ENCODE peak calls at places on chromosome 4, in six cellular contexts. B, R, S, E, O and V are unnamed samples.

GRCh38 chr4:44319129-44319528 is 129.5 kb downstream of the KCTD8 start:
- DNase-seq in R (no peak), S (no peak), B (no peak), E (no peak), O (no peak), V (no peak)

GRCh38 chr4:81839347-81840042 is 367.8 kb upstream of the RASGEF1B start:
- DNase-seq in S (no peak), B (no peak), O (no peak), R (no peak), E (no peak), V (no peak)

GRCh38 chr4:186689476-186689875 is 34.2 kb downstream of the FAT1 start:
- DNase-seq in S (no peak), E (no peak), O (no peak), B (no peak), R (peak), V (no peak)

GRCh38 chr4:136650541-136651277 is 881.6 kb downstream of the PCDH18 start:
- DNase-seq in E (peak), B (no peak), O (no peak), S (no peak), R (peak), V (peak)

GRCh38 chr4:17515724-17516407 is 901 bp downstream of the CLRN2 start:
- DNase-seq in R (no peak), O (no peak), E (no peak), S (peak), B (no peak), V (no peak)

GRCh38 chr4:167282171-167282864 is 48.0 kb upstream of the SPOCK3 start:
- DNase-seq in R (no peak), B (no peak), O (no peak), E (peak), S (no peak), V (no peak)

GRCh38 chr4:115851918-115852766 is 738.7 kb upstream of the NDST4 start:
- DNase-seq in B (peak), O (peak), E (no peak), S (peak), R (no peak), V (no peak)

GRCh38 chr4:148315049-148315448 is 127.2 kb downstream of the NR3C2 start:
- DNase-seq in O (no peak), E (no peak), R (no peak), B (peak), S (no peak), V (no peak)

GRCh38 chr4:161522031-161522430 is 641.8 kb downstream of the FSTL5 start:
- DNase-seq in S (no peak), R (peak), O (no peak), B (no peak), E (peak), V (peak)

GRCh38 chr4:172786039-172786792 is 382.4 kb upstream of the GALNT7 start:
- DNase-seq in E (no peak), O (no peak), B (no peak), R (peak), S (no peak), V (no peak)

GRCh38 chr4:107147864-107148263 is 111.8 kb upstream of the DKK2 start:
- DNase-seq in S (no peak), B (no peak), O (no peak), E (no peak), R (no peak), V (no peak)

GRCh38 chr4:125780159-125780558 is 465.4 kb downstream of the FAT4 start:
- DNase-seq in B (no peak), R (peak), S (no peak), E (no peak), O (no peak), V (no peak)

GRCh38 chr4:128846063-128846462 is 36.6 kb downstream of the JADE1 start:
- DNase-seq in R (no peak), E (no peak), B (no peak), S (no peak), O (no peak), V (no peak)

GRCh38 chr4:137531121-137531520 is 1.2 kb downstream of the PCDH18 start:
- DNase-seq in R (peak), S (no peak), B (no peak), O (peak), E (no peak), V (peak)

GRCh38 chr4:2626231-2626630 is 89.8 kb downstream of the FAM193A start:
- DNase-seq in B (no peak), O (no peak), R (no peak), S (no peak), E (no peak), V (no peak)

GRCh38 chr4:183443609-183444148 is 757 bp upstream of the CDKN2AIP start:
- DNase-seq in E (peak), B (no peak), O (no peak), S (no peak), R (no peak), V (no peak)

GRCh38 chr4:31081375-31081774 is 361.2 kb downstream of the PCDH7 start:
- DNase-seq in O (no peak), B (no peak), R (peak), S (no peak), E (no peak), V (no peak)

GRCh38 chr4:86586160-86586572 is 7.9 kb upstream of the PTPN13 start:
- DNase-seq in R (peak), O (no peak), S (no peak), B (no peak), E (no peak), V (no peak)

GRCh38 chr4:48779095-48779997 is 733 bp downstream of the FRYL start:
- DNase-seq in S (peak), O (peak), B (peak), R (peak), E (peak), V (peak)

GRCh38 chr4:69888336-69888735 is 28.4 kb upstream of the SULT1E1 start:
- DNase-seq in O (no peak), S (no peak), R (peak), B (no peak), E (no peak), V (peak)

GRCh38 chr4:10084651-10085320 is 31.8 kb downstream of the WDR1 start:
- DNase-seq in B (no peak), O (peak), S (peak), R (no peak), E (no peak), V (no peak)

GRCh38 chr4:184826315-184827266 is 823 bp upstream of the ACSL1 start:
- DNase-seq in R (no peak), S (peak), B (no peak), E (peak), O (no peak), V (peak)

GRCh38 chr4:3851211-3851610 is 85.0 kb downstream of the ADRA2C start:
- DNase-seq in B (no peak), E (no peak), S (no peak), R (no peak), O (no peak), V (no peak)

GRCh38 chr4:52076731-52077130 is 25.6 kb downstream of the SPATA18 start:
- DNase-seq in E (peak), S (peak), O (peak), R (no peak), B (no peak), V (peak)

GRCh38 chr4:186537843-186538521 is 17.4 kb downstream of the MTNR1A start:
- DNase-seq in B (no peak), E (no peak), O (no peak), R (no peak), S (no peak), V (no peak)

GRCh38 chr4:183722738-183723560 is 63.9 kb downstream of the TRAPPC11 start:
- DNase-seq in R (peak), B (peak), S (peak), E (peak), O (peak), V (peak)

GRCh38 chr4:16761031-16761430 is 137.4 kb downstream of the LDB2 start:
- DNase-seq in E (no peak), S (no peak), B (no peak), R (no peak), O (no peak), V (peak)

GRCh38 chr4:107094332-107094731 is 58.2 kb upstream of the DKK2 start:
- DNase-seq in E (peak), O (no peak), B (no peak), R (peak), S (no peak), V (peak)

GRCh38 chr4:140052050-140052449 is 101.9 kb downstream of the MAML3 start:
- DNase-seq in E (peak), O (no peak), S (peak), B (peak), R (peak), V (peak)

GRCh38 chr4:80115368-80116181 is 42.5 kb upstream of the ANTXR2 start:
- DNase-seq in B (no peak), S (no peak), O (no peak), R (no peak), E (no peak), V (no peak)

GRCh38 chr4:82643994-82644730 is 82.4 kb upstream of the TMEM150C start:
- DNase-seq in O (no peak), B (no peak), E (no peak), S (no peak), R (no peak), V (peak)

GRCh38 chr4:181770971-181771370 is 472.2 kb upstream of the TENM3 start:
- DNase-seq in E (no peak), R (no peak), B (no peak), O (no peak), S (no peak), V (no peak)

GRCh38 chr4:55635282-55635681 is 816 bp downstream of the NMU start:
- DNase-seq in S (no peak), B (no peak), E (no peak), O (peak), R (no peak), V (no peak)
- H3K4me3 ChIP-seq in S (no peak), B (peak), E (no peak), O (peak), R (no peak), V (peak)

GRCh38 chr4:177047851-177048174 is 255.1 kb upstream of the VEGFC start:
- DNase-seq in S (no peak), O (no peak), B (no peak), E (no peak), R (peak), V (no peak)

GRCh38 chr4:177047070-177047850 is 254.5 kb upstream of the VEGFC start:
- DNase-seq in R (peak), B (peak), S (peak), E (peak), O (peak), V (peak)

GRCh38 chr4:177052211-177052725 is 257.4 kb upstream of the NEIL3 start:
- DNase-seq in E (no peak), O (no peak), S (no peak), B (no peak), R (no peak), V (no peak)

GRCh38 chr4:177057191-177057590 is 252.5 kb upstream of the NEIL3 start:
- DNase-seq in B (no peak), S (no peak), E (no peak), O (no peak), R (no peak), V (no peak)

DNA sequence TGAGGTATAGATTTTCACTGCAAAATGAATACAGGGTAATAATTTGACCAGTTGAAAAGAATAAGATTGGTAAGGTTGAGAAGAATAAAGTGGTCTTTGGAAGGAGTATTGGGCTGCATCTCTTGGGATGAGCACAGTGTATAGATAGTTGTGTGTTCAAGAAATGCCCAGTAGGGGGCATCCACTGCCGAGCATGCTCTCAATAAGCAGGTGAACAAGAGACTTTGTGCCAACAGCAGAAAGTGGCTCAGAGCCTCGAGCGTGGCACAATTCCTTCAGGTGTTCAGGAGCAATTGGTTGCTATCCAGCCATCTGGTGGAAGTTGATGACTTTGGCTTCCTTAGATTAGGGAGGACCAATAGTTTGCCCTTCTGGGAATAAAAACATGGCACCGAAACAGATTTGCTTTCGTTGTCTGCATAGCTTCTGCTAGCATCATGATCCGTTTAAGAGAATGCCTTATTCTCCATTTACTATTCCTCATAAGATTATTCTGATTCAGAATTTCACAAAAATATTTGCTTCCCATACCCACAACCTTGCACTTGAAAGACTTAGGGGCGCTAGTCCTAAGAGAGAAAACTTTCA is 258.1 kb upstream of the NEIL3 start:
- DNase-seq in S (no peak), R (peak), B (peak), E (peak), O (peak), V (peak)
- TF ChIP-seq CTCF in S (peak), R (peak), B (peak), E (peak), O (peak), V (peak)

GRCh38 chr4:8315343-8316250 is 46.0 kb downstream of the HTRA3 start:
- DNase-seq in B (peak), S (no peak), R (peak), O (peak), E (peak), V (peak)

GRCh38 chr4:8318509-8318908 is 49.0 kb downstream of the HTRA3 start:
- DNase-seq in S (no peak), E (no peak), R (no peak), O (no peak), B (no peak), V (no peak)

GRCh38 chr4:8316251-8316771 is 46.8 kb downstream of the HTRA3 start:
- DNase-seq in E (no peak), R (no peak), B (no peak), S (no peak), O (no peak), V (no peak)

GRCh38 chr4:8317474-8317873 is 47.9 kb downstream of the HTRA3 start:
- DNase-seq in R (no peak), S (no peak), E (no peak), B (no peak), O (no peak), V (no peak)

DNA sequence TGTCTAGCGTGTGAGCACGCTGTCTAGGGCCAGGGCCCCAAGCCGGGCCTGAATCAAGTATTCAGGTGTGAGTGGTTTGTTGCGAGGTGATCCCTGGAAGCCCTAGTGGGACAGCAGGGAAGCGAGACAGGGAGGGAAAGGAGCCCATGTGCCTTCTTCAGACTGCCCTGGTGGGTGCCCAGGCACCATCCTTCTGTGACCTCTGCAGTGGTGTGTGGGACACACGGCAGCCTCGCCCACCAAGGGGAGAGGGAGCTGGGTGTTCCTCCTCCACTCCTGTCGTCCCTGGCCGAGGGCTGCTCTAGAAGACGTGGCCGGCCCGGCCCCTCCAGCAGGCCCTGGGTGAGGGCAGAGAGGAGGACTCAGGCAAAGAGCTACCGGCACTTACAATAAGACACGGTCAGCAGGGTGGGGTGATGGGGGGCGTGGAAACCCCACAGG is 47.4 kb downstream of the HTRA3 start:
- DNase-seq in B (no peak), E (no peak), R (no peak), S (no peak), O (no peak), V (no peak)
- H3K27ac ChIP-seq in B (no peak), E (no peak), R (no peak), S (no peak), O (no peak), V (no peak)

GRCh38 chr4:150581611-150582010 is 340 bp upstream of the MAB21L2 start:
- DNase-seq in B (no peak), R (peak), S (peak), O (peak), E (no peak), V (peak)
- H3K4me3 ChIP-seq in B (no peak), R (no peak), S (no peak), O (peak), E (no peak), V (no peak)

GRCh38 chr4:87806520-87806919 is 7.2 kb downstream of the IBSP start:
- DNase-seq in O (no peak), R (peak), E (no peak), B (no peak), S (no peak), V (peak)

GRCh38 chr4:87807402-87807801 is 8.0 kb downstream of the IBSP start:
- DNase-seq in O (no peak), R (peak), E (no peak), S (no peak), B (no peak), V (no peak)

GRCh38 chr4:87804871-87805270 is 5.5 kb downstream of the IBSP start:
- DNase-seq in R (no peak), E (no peak), O (no peak), S (no peak), B (no peak), V (no peak)

GRCh38 chr4:87803421-87803820 is 4.1 kb downstream of the IBSP start:
- DNase-seq in S (no peak), O (no peak), R (no peak), B (no peak), E (no peak), V (no peak)

DNA sequence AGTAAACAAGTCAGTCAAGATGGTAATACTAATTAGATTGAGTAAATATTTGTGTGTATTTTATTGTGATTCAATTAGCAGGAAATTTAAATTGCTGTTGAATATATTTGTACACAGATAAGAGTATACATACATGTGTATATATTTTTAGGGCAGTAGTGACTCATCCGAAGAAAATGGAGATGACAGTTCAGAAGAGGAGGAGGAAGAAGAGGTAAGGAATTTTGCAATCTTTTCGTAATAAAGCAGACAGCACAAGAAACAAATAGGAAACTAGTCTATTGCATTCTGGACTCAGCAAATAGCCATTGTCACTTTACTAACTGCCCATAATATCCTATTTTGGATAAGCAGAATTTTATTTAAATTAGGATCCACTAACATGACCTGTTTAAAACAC is 6.6 kb downstream of the IBSP start:
- DNase-seq in R (peak), B (no peak), E (no peak), S (no peak), O (no peak), V (no peak)
- TF ChIP-seq CTCF in R (no peak), B (no peak), E (no peak), S (no peak), O (no peak), V (no peak)

GRCh38 chr4:7806724-7807123 is 132.9 kb downstream of the AFAP1 start:
- DNase-seq in O (no peak), R (no peak), S (no peak), B (no peak), E (no peak), V (no peak)
- H3K27ac ChIP-seq in O (peak), R (peak), S (peak), B (peak), E (peak), V (peak)

GRCh38 chr4:158538176-158538575 is 16.5 kb downstream of the RXFP1 start:
- DNase-seq in S (no peak), E (no peak), O (no peak), B (no peak), R (no peak), V (peak)

GRCh38 chr4:158532556-158533231 is 11.0 kb downstream of the RXFP1 start:
- DNase-seq in B (no peak), O (no peak), E (no peak), R (no peak), S (no peak), V (no peak)

GRCh38 chr4:158534727-158535126 is 13.0 kb downstream of the RXFP1 start:
- DNase-seq in B (no peak), E (no peak), S (no peak), R (no peak), O (no peak), V (no peak)

GRCh38 chr4:158536833-158537232 is 15.2 kb downstream of the RXFP1 start:
- DNase-seq in S (no peak), B (no peak), R (no peak), O (no peak), E (no peak), V (no peak)

DNA sequence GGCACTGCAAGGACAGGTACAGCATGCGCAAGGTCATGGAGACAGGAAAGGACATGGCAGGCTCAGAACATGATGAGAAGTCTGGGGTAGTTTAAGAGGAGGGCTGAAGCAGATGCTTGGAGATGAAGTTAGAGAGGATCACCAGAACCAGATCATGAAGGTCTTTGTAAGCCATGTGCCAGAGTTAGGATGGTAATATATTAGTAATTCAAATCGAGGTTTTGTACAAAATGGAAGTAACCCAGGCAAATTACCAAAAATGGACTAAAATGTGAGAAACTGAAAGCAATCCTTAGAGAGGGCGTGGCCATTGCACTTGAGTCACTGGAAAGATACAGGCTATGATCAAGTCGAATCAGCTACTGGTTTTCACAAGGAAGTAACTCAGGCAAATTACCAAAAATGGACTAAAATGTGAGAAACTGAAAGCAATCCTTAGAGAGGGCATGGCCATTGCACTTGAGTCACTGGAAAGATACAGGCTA is 13.5 kb downstream of the RXFP1 start:
- DNase-seq in B (no peak), R (peak), O (no peak), S (no peak), E (no peak), V (peak)
- H3K4me3 ChIP-seq in B (no peak), R (no peak), O (no peak), S (no peak), E (no peak), V (no peak)

GRCh38 chr4:26105372-26105771 is 191.4 kb downstream of the SMIM20 start:
- DNase-seq in O (no peak), R (peak), E (no peak), S (no peak), B (no peak), V (no peak)

GRCh38 chr4:26104056-26104685 is 190.2 kb downstream of the SMIM20 start:
- DNase-seq in O (no peak), B (no peak), E (no peak), S (no peak), R (no peak), V (no peak)

GRCh38 chr4:26110493-26110892 is 196.5 kb downstream of the SMIM20 start:
- DNase-seq in E (no peak), S (no peak), R (no peak), B (peak), O (no peak), V (no peak)

GRCh38 chr4:26105815-26106699 is 192.0 kb downstream of the SMIM20 start:
- DNase-seq in R (peak), S (no peak), E (no peak), O (no peak), B (no peak), V (peak)

GRCh38 chr4:26108024-26108423 is 194.0 kb downstream of the SMIM20 start:
- DNase-seq in E (no peak), B (no peak), O (no peak), R (no peak), S (no peak), V (no peak)
- TF ChIP-seq CTCF in E (no peak), B (no peak), O (no peak), R (no peak), S (no peak), V (no peak)